ENCODE peak calls at places on chromosomes 6 and 20, in seven cellular contexts. K is CD8-positive, alpha-beta T cell; V is heart left ventricle; Y is GM12878; E is stomach; J is uterus; U is A549. I is an unnamed sample.

GRCh38 chr6:338815-339262 is 46.6 kb downstream of the DUSP22 start:
- DNase-seq in K (no peak), V (no peak), Y (no peak), E (no peak), J (no peak), U (no peak), I (no peak)

GRCh38 chr6:89289710-89290109 is 25.4 kb downstream of the GABRR2 start:
- DNase-seq in K (no peak), V (no peak), Y (no peak), E (no peak), J (no peak), U (no peak), I (no peak)

GRCh38 chr6:159982726-159983506 is 14.0 kb downstream of the IGF2R start:
- DNase-seq in K (no peak), V (no peak), Y (no peak), E (no peak), J (no peak), U (no peak), I (no peak)

GRCh38 chr6:146865756-146866266 is 267.0 kb downstream of the ADGB start:
- DNase-seq in K (no peak), V (no peak), Y (no peak), E (no peak), J (no peak), U (no peak), I (no peak)

GRCh38 chr6:93079061-93079460 is 340.3 kb downstream of the EPHA7 start:
- DNase-seq in K (no peak), V (no peak), Y (no peak), E (no peak), J (no peak), U (no peak), I (no peak)

GRCh38 chr6:81735756-81736380 is 16.6 kb downstream of the TENT5A start:
- DNase-seq in K (no peak), V (no peak), Y (no peak), E (no peak), J (no peak), U (no peak), I (no peak)

GRCh38 chr6:108452725-108453195 is 108.0 kb upstream of the FOXO3 start:
- DNase-seq in K (no peak), V (peak; percentile 14), Y (no peak), E (no peak), J (no peak), U (no peak), I (no peak)

GRCh38 chr20:4763776-4764525 is 42.2 kb downstream of the PRND start:
- DNase-seq in K (no peak), V (no peak), Y (no peak), E (no peak), J (no peak), U (no peak), I (no peak)

GRCh38 chr6:96138396-96138795 is 122.6 kb downstream of the FUT9 start:
- DNase-seq in K (no peak), V (no peak), Y (no peak), E (no peak), J (no peak), U (no peak), I (no peak)

GRCh38 chr6:151082079-151082478 is 157.7 kb upstream of the AKAP12 start:
- DNase-seq in K (no peak), V (no peak), Y (no peak), E (no peak), J (no peak), U (peak; percentile 12), I (no peak)

GRCh38 chr6:163001341-163001740 is 273.6 kb downstream of the PACRG start:
- DNase-seq in K (no peak), V (no peak), Y (peak; percentile 32), E (no peak), J (no peak), U (no peak), I (no peak)

GRCh38 chr20:37369846-37370245 is 23.9 kb downstream of the SRC start:
- DNase-seq in K (no peak), V (no peak), Y (no peak), E (no peak), J (no peak), U (no peak), I (no peak)

GRCh38 chr6:125193208-125193607 is 39.6 kb downstream of the TPD52L1 start:
- DNase-seq in K (no peak), V (no peak), Y (no peak), E (no peak), J (no peak), U (no peak), I (no peak)

GRCh38 chr6:47209632-47210031 is 100.1 kb downstream of the TNFRSF21 start:
- DNase-seq in K (no peak), V (no peak), Y (no peak), E (no peak), J (no peak), U (no peak), I (no peak)

GRCh38 chr20:56628015-56628872 is 862 bp upstream of the TFAP2C start:
- DNase-seq in K (no peak), V (no peak), Y (no peak), E (no peak), J (no peak), U (peak; percentile 55), I (no peak)

GRCh38 chr6:43277643-43278523 is 20.2 kb upstream of the SLC22A7 start:
- DNase-seq in K (no peak), V (no peak), Y (no peak), E (no peak), J (no peak), U (no peak), I (no peak)
- H3K27ac ChIP-seq in K (no peak overlapping the region), V (no peak overlapping the region), Y (no peak overlapping the region), E (no peak overlapping the region), J (no peak overlapping the region), U (peak overlapping the region; percentile 80), I (no peak overlapping the region)

GRCh38 chr6:42316981-42317380 is 99.3 kb upstream of the MRPS10 start:
- DNase-seq in K (no peak), V (no peak), Y (peak; percentile 15), E (no peak), J (no peak), U (no peak), I (no peak)
- H3K27ac ChIP-seq in K (no peak overlapping the region), V (no peak overlapping the region), Y (no peak overlapping the region), E (peak overlapping the region; percentile 27), J (peak overlapping the region; percentile 43), U (peak overlapping the region; percentile 92), I (no peak overlapping the region)

GRCh38 chr20:58813369-58813768 is 37.3 kb downstream of the GNAS-AS1 start:
- DNase-seq in K (no peak), V (no peak), Y (no peak), E (no peak), J (no peak), U (no peak), I (no peak)

GRCh38 chr20:58816051-58816450 is 34.7 kb downstream of the GNAS-AS1 start:
- DNase-seq in K (no peak), V (no peak), Y (no peak), E (no peak), J (no peak), U (no peak), I (no peak)

GRCh38 chr20:58816957-58817651 is 33.6 kb downstream of the GNAS-AS1 start:
- DNase-seq in K (no peak), V (no peak), Y (no peak), E (no peak), J (no peak), U (no peak), I (no peak)

GRCh38 chr20:58817748-58818147 is 33.0 kb downstream of the GNAS-AS1 start:
- DNase-seq in K (no peak), V (no peak), Y (no peak), E (no peak), J (no peak), U (no peak), I (peak; percentile 10)

GRCh38 chr20:58815448-58815847 is 35.3 kb downstream of the GNAS-AS1 start:
- DNase-seq in K (no peak), V (no peak), Y (no peak), E (no peak), J (no peak), U (no peak), I (no peak)
- H3K27ac ChIP-seq in K (no peak overlapping the region), V (no peak overlapping the region), Y (no peak overlapping the region), E (no peak overlapping the region), J (no peak overlapping the region), U (no peak overlapping the region), I (no peak overlapping the region)

GRCh38 chr6:15663057-15663638 is 320 bp upstream of the DTNBP1 start:
- DNase-seq in K (no peak), V (no peak), Y (peak; percentile 34), E (no peak), J (no peak), U (peak; percentile 74), I (no peak)

GRCh38 chr6:15659181-15659580 is 3.6 kb downstream of the DTNBP1 start:
- DNase-seq in K (no peak), V (no peak), Y (no peak), E (no peak), J (no peak), U (no peak), I (no peak)

GRCh38 chr6:15665237-15665636 is 2.4 kb upstream of the DTNBP1 start:
- DNase-seq in K (no peak), V (no peak), Y (no peak), E (no peak), J (no peak), U (no peak), I (no peak)

GRCh38 chr6:15661815-15662245 is 998 bp downstream of the DTNBP1 start:
- DNase-seq in K (no peak), V (no peak), Y (no peak), E (no peak), J (no peak), U (no peak), I (no peak)

GRCh38 chr6:15662246-15663056 is at the start of gene DTNBP1:
- DNase-seq in K (peak; percentile 58), V (peak; percentile 85), Y (peak; percentile 40), E (peak; percentile 87), J (peak; percentile 85), U (peak; percentile 16), I (peak; percentile 85)
- H3K27ac ChIP-seq in K (peak within 1 kb of the TSS; percentile 73), V (peak within 1 kb of the TSS; percentile 83), Y (peak within 1 kb of the TSS; percentile 76), E (peak within 1 kb of the TSS; percentile 93), J (peak within 1 kb of the TSS; percentile 81), U (peak within 1 kb of the TSS; percentile 98), I (peak within 1 kb of the TSS; percentile 90)

DNA sequence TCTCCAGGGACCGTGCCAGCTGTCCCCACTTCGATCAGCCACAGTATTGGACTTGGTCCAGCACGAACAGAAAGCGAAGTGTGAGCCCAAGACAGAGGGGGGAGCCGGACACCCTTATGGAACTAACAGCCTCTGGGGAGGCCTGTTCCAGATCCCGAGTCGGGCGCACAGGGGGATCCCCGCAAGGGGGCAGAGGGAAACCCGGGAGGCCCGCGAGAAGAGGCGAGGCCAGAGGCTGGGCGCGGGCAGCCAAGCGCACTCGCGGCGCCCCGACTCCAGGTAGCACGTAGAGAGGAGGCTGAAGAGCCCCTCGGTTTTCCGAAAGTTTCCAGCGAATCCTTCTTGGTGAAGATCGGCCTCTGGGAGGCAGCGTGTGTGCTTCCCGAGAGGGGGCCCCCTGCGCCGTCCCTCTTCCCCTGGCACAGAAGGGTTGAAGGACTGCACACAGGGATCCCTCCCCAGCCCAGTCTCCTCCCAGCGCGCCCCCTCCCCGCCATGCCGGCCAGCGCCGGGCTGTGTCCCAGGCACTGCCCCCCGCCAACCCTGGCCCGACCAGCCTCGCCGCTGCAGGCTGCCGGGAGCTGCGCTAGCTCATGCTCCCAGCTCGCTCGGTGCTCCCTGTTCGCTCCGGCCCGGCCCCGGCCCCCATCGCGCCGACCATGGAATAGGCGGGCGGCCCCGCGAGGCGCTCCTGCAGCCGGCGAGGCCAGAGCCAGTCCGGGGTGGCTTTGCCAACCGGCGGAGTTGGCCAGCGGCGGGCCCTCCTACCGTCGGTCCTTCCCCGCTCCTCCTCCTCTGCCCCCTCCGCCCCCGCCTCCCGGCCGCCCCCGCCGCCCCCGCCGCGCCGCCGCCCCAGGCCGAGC is 550 bp upstream of the SLC24A3 start:
- DNase-seq in K (no peak), V (no peak), Y (no peak), E (peak; percentile 39), J (peak; percentile 64), U (no peak), I (peak; percentile 24)
- H3K27ac ChIP-seq in K (no peak overlapping the region), V (no peak overlapping the region), Y (no peak overlapping the region), E (peak overlapping the region; percentile 73), J (peak overlapping the region; percentile 91), U (peak overlapping the region; percentile 47), I (no peak overlapping the region)

I was measured in adrenal gland.